ENCODE peak calls at places on chromosome 1, in seven cellular contexts. R, N, H, Q, T, B and D are unnamed samples.

GRCh38 chr1:3251099-3251809 is 182.3 kb downstream of the PRDM16 start:
- DNase-seq in R (no peak), N (no peak), H (no peak), Q (no peak), T (no peak), B (no peak), D (no peak)

GRCh38 chr1:22350987-22351756 is 100.5 kb upstream of the ZBTB40 start:
- DNase-seq in R (no peak), N (no peak), H (no peak), Q (no peak), T (no peak), B (no peak), D (no peak)

GRCh38 chr1:181251001-181251712 is 162.7 kb downstream of the IER5 start:
- DNase-seq in R (no peak), N (no peak), H (peak; percentile 88), Q (no peak), T (peak; percentile 71), B (no peak), D (no peak)

GRCh38 chr1:30635386-30635975 is 87.9 kb downstream of the MATN1 start:
- DNase-seq in R (no peak), N (no peak), H (peak; percentile 12), Q (no peak), T (no peak), B (no peak), D (no peak)

GRCh38 chr1:20342294-20343148 is 51.8 kb downstream of the VWA5B1 start:
- DNase-seq in R (no peak), N (no peak), H (no peak), Q (no peak), T (no peak), B (no peak), D (no peak)

GRCh38 chr1:227899820-227900449 is 47.8 kb downstream of the WNT9A start:
- DNase-seq in R (no peak), N (no peak), H (no peak), Q (no peak), T (no peak), B (no peak), D (peak; percentile 52)

GRCh38 chr1:183842817-183843187 is 37.9 kb downstream of the RGL1 start:
- DNase-seq in R (no peak), N (no peak), H (no peak), Q (no peak), T (no peak), B (no peak), D (no peak)

GRCh38 chr1:54011316-54012007 is 6.5 kb downstream of the LDLRAD1 start:
- DNase-seq in R (no peak), N (no peak), H (no peak), Q (no peak), T (no peak), B (no peak), D (peak; percentile 33)

GRCh38 chr1:236280438-236281285 is 1.1 kb downstream of the ERO1B start:
- DNase-seq in R (no peak), N (peak; percentile 10), H (peak; percentile 4), Q (no peak), T (no peak), B (no peak), D (no peak)

GRCh38 chr1:182611326-182611725 is 7.1 kb upstream of the RGS16 start:
- DNase-seq in R (no peak), N (no peak), H (no peak), Q (no peak), T (no peak), B (no peak), D (no peak)

GRCh38 chr1:244758700-244759099 is 76.8 kb upstream of the COX20 start:
- DNase-seq in R (no peak), N (no peak), H (no peak), Q (no peak), T (no peak), B (no peak), D (no peak)

GRCh38 chr1:167518331-167518700 is at the start of gene CD247:
- DNase-seq in R (peak; percentile 48), N (peak; percentile 69), H (no peak), Q (no peak), T (no peak), B (peak; percentile 46), D (peak; percentile 34)